ENCODE peak calls at places on chromosomes 5 and 9, in nine cellular contexts. U is bronchial epithelial cell, C is fibroblast of pulmonary artery, T is kidney epithelial cell, H is endothelial cell, I is spleen, Q is RWPE1, E is ascending aorta, P is stomach. B is an unnamed sample.
A peak's percentile ranks its signal among the peaks of the same experiment; 100 is the strongest.

GRCh38 chr5:93120771-93121170 is 460.2 kb downstream of the NR2F1-AS1 start:
- DNase-seq in C (no peak), P (no peak), I (no peak), T (no peak), U (no peak), E (no peak), Q (no peak), H (no peak), B (no peak)

GRCh38 chr9:137252555-137253506 is 1.7 kb downstream of the STPG3 start:
- DNase-seq in I (no peak), Q (no peak), T (no peak), U (no peak), C (no peak), P (no peak), H (no peak), E (no peak), B (no peak)

GRCh38 chr9:106752581-106752980 is 110.4 kb upstream of the ZNF462 start:
- DNase-seq in C (no peak), U (no peak), I (no peak), T (no peak), H (no peak), E (no peak), P (no peak), Q (no peak), B (no peak)

GRCh38 chr9:134236001-134236421 is 71.6 kb upstream of the RNU6ATAC start:
- DNase-seq in I (no peak), H (no peak), Q (no peak), C (peak; percentile 35), P (no peak), U (no peak), E (no peak), T (no peak), B (no peak)

GRCh38 chr9:94933429-94933828 is 206.9 kb downstream of the AOPEP start:
- DNase-seq in U (no peak), H (no peak), E (no peak), Q (no peak), P (no peak), T (no peak), I (no peak), C (no peak), B (no peak)

GRCh38 chr9:136501686-136502085 is 18.8 kb upstream of the SEC16A start:
- DNase-seq in C (no peak), E (no peak), Q (no peak), T (no peak), U (no peak), P (no peak), H (no peak), I (no peak), B (no peak)

GRCh38 chr9:14106699-14107098 is 207.2 kb downstream of the NFIB start:
- DNase-seq in U (no peak), C (no peak), P (no peak), T (no peak), E (no peak), I (no peak), Q (no peak), H (no peak), B (no peak)

GRCh38 chr9:111000202-111000601 is 38.1 kb downstream of the LPAR1 start:
- DNase-seq in I (no peak), T (no peak), Q (no peak), E (no peak), H (no peak), U (no peak), C (no peak), P (no peak), B (no peak)

GRCh38 chr5:107812570-107813141 is 141.9 kb upstream of the EFNA5 start:
- DNase-seq in P (no peak), U (no peak), Q (no peak), T (no peak), H (no peak), I (no peak), E (no peak), C (peak; percentile 20), B (no peak)

GRCh38 chr5:137385064-137385463 is 114.1 kb downstream of the SPOCK1 start:
- DNase-seq in T (no peak), U (peak; percentile 52), E (no peak), H (no peak), C (no peak), Q (no peak), P (no peak), I (no peak), B (no peak)

DNA sequence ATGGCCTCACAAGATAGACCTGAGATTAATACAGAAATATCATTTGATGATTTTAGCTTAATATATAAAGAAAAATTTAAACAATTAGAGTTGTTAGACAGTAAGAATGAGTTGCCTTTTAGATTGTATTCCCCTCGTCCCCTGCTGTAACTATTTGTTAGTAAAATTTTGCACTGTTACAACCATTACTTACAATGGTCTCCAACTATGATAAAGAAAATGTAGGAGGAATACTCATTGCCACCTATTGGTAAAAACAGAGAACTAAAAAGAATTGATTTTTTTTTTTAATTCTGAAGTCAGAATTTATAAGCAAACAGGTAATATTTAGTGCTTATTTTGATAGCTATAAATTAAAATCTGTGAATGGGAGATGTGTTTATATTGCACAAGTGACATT is 937.6 kb downstream of the TLE4 start:
- DNase-seq in I (no peak), H (no peak), C (no peak), Q (no peak), E (no peak), U (no peak), P (no peak), T (no peak), B (no peak)
- TF ChIP-seq CTCF in I (no peak), H (no peak), C (no peak), Q (peak; percentile 28), E (no peak), U (no peak), P (no peak), T (no peak), B (peak; percentile 45)

DNA sequence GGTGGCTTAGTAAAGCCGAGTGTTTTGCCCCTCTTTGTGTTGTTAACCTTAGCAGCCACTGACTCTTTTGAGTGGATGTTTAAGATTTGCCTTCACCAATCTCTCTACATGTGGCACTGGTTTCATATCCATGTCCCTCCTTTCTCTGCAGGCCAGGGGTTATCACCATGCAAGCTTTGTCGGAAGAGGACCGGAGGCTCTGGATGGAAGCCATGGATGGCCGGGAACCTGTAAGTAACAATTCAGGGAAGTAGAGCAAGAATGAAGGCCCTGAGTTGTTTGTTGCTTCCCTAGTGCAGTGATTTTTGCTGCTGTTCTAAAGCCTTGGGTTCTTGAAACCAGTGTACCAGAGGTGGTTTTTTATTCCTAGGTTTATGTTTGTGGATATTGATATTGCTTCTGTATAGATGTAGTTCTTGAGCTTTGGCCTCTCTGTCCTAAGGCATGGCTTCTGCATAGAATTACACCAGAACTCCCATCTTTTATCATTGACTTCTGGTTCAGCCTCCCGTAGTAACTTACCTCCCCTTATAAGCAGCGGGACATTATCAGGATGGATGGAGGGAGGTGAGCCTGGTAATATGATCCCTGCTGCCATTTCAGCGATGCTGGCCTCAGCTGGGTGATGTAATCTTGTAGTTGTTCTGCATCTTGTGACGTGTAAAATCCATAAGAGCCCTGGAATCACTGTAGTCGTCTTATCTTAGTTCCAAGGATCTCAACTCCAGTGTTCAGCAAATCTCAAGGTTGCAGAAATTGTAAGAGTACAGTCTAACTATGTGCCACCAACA is 161.9 kb downstream of the ARHGAP26 start:
- DNase-seq in I (no peak), T (no peak), H (no peak), E (no peak), Q (no peak), C (no peak), U (no peak), P (no peak), B (no peak)
- TF ChIP-seq CTCF in I (no peak), T (no peak), H (no peak), E (no peak), Q (no peak), C (no peak), U (no peak), P (no peak), B (no peak)

GRCh38 chr5:173638631-173639030 is 22.2 kb upstream of the BOD1 start:
- DNase-seq in P (peak; percentile 7), T (no peak), H (no peak), Q (no peak), C (no peak), E (no peak), I (no peak), U (no peak), B (no peak)

GRCh38 chr5:173641171-173641570 is 24.7 kb upstream of the BOD1 start:
- DNase-seq in E (no peak), I (no peak), P (no peak), C (no peak), H (no peak), U (no peak), T (no peak), Q (no peak), B (no peak)

GRCh38 chr5:173642191-173642816 is 25.9 kb upstream of the BOD1 start:
- DNase-seq in H (no peak), Q (no peak), E (no peak), I (no peak), U (no peak), C (no peak), P (no peak), T (no peak), B (no peak)

GRCh38 chr5:173638126-173638525 is 21.7 kb upstream of the BOD1 start:
- DNase-seq in E (no peak), P (peak; percentile 9), Q (no peak), I (no peak), H (no peak), U (no peak), C (no peak), T (no peak), B (no peak)

DNA sequence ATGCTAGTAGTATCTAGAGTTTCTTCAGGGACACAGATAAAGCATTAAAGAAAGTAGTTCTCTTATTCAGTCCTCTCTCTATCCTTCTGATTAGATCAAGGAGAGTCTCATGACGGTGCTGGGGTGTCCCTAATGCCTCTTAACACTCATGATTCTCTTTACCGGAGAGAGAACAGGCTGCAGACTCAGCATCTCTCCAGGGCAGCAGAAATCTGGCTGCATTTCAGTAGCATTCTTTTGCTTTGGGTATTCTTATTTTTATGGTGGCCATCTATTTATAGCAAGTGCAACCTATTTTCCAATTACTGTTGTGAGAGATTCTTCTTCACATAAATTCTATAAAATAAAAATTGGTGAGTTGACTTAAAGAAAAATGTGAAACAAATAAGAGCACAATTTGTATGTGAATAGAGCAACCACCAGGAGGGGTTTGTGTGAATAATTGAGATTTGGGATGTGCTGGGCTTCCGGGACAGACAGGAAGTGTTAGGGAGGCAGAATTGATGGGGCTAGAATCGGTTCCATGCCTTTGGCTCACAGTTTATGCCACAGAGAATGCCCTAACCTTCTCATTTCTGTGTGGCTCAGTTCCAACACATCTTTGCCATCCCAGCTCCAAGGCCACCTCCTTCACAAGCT is 23.8 kb upstream of the BOD1 start:
- DNase-seq in E (no peak), Q (no peak), H (no peak), T (no peak), C (no peak), I (no peak), U (no peak), P (no peak), B (no peak)
- TF ChIP-seq CTCF in E (no peak), Q (no peak), H (no peak), T (no peak), C (no peak), I (no peak), U (no peak), P (no peak), B (no peak)

GRCh38 chr5:35938518-35939227 is at the start of gene CAPSL:
- DNase-seq in P (peak; percentile 41), Q (peak; percentile 84), H (peak; percentile 23), U (peak; percentile 39), I (no peak), T (no peak), C (peak; percentile 48), E (no peak), B (peak; percentile 41)

DNA sequence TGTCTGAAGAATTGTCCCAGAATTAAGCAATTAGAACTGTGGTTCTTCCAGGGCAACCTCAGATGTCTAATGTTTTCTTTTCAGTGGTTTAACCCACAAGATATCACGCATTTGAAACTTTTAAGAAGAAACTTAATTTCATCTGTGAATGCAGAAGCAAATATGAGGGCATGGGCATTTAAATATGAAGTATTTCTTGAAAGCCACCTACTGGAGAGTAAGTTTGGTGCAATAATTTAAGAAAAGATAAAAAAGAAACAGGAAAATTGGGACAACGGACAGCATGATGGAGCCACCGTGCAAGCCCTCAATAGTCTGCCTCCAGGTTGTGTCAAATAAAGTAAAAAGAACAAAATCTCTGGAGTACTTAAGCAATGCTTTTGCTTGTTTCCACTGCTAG is 1.2 kb upstream of the CAPSL start:
- DNase-seq in E (no peak), T (no peak), U (no peak), C (no peak), H (no peak), I (no peak), Q (no peak), P (no peak), B (no peak)
- TF ChIP-seq CTCF in E (no peak), T (no peak), U (no peak), C (peak; percentile 2), H (peak; percentile 53), I (no peak), Q (no peak), P (no peak), B (peak; percentile 38)

B was measured in mesothelial cell of epicardium.